ENCODE peak calls at places on chromosomes 3 and 15, in seven cellular contexts. Q is WERI-Rb-1, D is pons, C is NCI-H526, A is GM23248, O is astrocyte of the spinal cord, V is GM12891. M is an unnamed sample.

GRCh38 chr3:176741648-176742047 is 455.6 kb downstream of the TBL1XR1 start:
- DNase-seq in Q (no peak), D (no peak), C (peak), A (no peak), O (no peak), V (no peak), M (peak)

GRCh38 chr3:193530231-193531165 is 24.2 kb downstream of the ATP13A4 start:
- DNase-seq in Q (no peak), D (no peak), C (no peak), A (no peak), O (no peak), V (no peak), M (no peak)

GRCh38 chr3:15998896-15999295 is 175.6 kb upstream of the GALNT15 start:
- DNase-seq in Q (no peak), D (no peak), C (no peak), A (no peak), O (no peak), V (no peak), M (no peak)

GRCh38 chr3:151446002-151446340 is 14.9 kb downstream of the IGSF10 start:
- DNase-seq in Q (no peak), D (no peak), C (no peak), A (no peak), O (no peak), V (no peak), M (peak)

GRCh38 chr3:86951343-86951742 is 39.6 kb downstream of the VGLL3 start:
- DNase-seq in Q (no peak), D (no peak), C (no peak), A (peak), O (peak), V (no peak), M (no peak)

GRCh38 chr15:39364721-39365120 is 216.2 kb upstream of the THBS1 start:
- DNase-seq in Q (no peak), D (no peak), C (no peak), A (peak), O (no peak), V (no peak), M (no peak)

GRCh38 chr3:106769045-106769444 is 608.2 kb upstream of the CCDC54 start:
- DNase-seq in Q (no peak), D (no peak), C (no peak), A (no peak), O (no peak), V (no peak), M (no peak)

GRCh38 chr3:117011687-117012250 is 302.2 kb downstream of the TUSC7 start:
- DNase-seq in Q (no peak), D (no peak), C (no peak), A (peak), O (no peak), V (no peak), M (no peak)

GRCh38 chr3:61820306-61820992 is 259.1 kb downstream of the PTPRG start:
- DNase-seq in Q (no peak), D (no peak), C (no peak), A (no peak), O (no peak), V (no peak), M (no peak)

GRCh38 chr3:138727371-138727770 is 107.4 kb downstream of the PIK3CB start:
- DNase-seq in Q (no peak), D (peak), C (no peak), A (no peak), O (peak), V (no peak), M (no peak)

GRCh38 chr15:82699726-82700125 is 9.9 kb downstream of the AP3B2 start:
- DNase-seq in Q (no peak), D (no peak), C (no peak), A (peak), O (no peak), V (no peak), M (peak)

GRCh38 chr3:192422998-192423349 is 304.4 kb downstream of the FGF12 start:
- DNase-seq in Q (no peak), D (no peak), C (peak), A (no peak), O (peak), V (no peak), M (peak)

GRCh38 chr3:179324270-179324754 is 1.5 kb downstream of the ZNF639 start:
- DNase-seq in Q (no peak), D (peak), C (peak), A (peak), O (peak), V (no peak), M (no peak)

GRCh38 chr15:100939786-100940185 is 20.6 kb downstream of the LRRK1 start:
- DNase-seq in Q (no peak), D (peak), C (no peak), A (no peak), O (no peak), V (no peak), M (no peak)

GRCh38 chr3:55443346-55443745 is 43.8 kb downstream of the WNT5A start:
- DNase-seq in Q (no peak), D (no peak), C (no peak), A (no peak), O (no peak), V (no peak), M (no peak)

GRCh38 chr3:42184622-42185010 is 81.4 kb downstream of the CCK start:
- DNase-seq in Q (no peak), D (no peak), C (no peak), A (no peak), O (no peak), V (no peak), M (no peak)

M was measured in H4.